ENCODE peak calls at places on chromosome 10, in seven cellular contexts. One of them, this sample, is unnamed. For H3K36me3 and H3K4me1, the result is how much of the 10 kb centered on the place peaks cover.

GRCh38 chr10:48454302-48455054 is 148.0 kb downstream of the MAPK8 start:
- DNase-seq in Karpas-422: no peak
- DNase-seq in transverse colon: no peak
- DNase-seq in fibroblast of lung: no peak
- DNase-seq in ovary: peak
- DNase-seq in tibial nerve: no peak
- DNase-seq in NT2/D1: no peak
- DNase-seq in this sample: no peak

GRCh38 chr10:73413528-73414229 is at the start of gene ANXA7:
- DNase-seq in Karpas-422: peak
- DNase-seq in tibial nerve: peak
- DNase-seq in fibroblast of lung: peak
- DNase-seq in transverse colon: peak
- DNase-seq in ovary: peak
- DNase-seq in NT2/D1: peak
- DNase-seq in this sample: peak

GRCh38 chr10:110311357-110311949 is 6.7 kb upstream of the SMNDC1 start:
- DNase-seq in fibroblast of lung: peak
- DNase-seq in tibial nerve: no peak
- DNase-seq in transverse colon: peak
- DNase-seq in ovary: peak
- DNase-seq in Karpas-422: peak
- DNase-seq in NT2/D1: peak
- DNase-seq in this sample: peak

GRCh38 chr10:46520941-46521340 is 35.5 kb downstream of the GPRIN2 start:
- DNase-seq in NT2/D1: no peak
- DNase-seq in fibroblast of lung: peak
- DNase-seq in transverse colon: peak
- DNase-seq in ovary: no peak
- DNase-seq in tibial nerve: peak
- DNase-seq in Karpas-422: no peak
- DNase-seq in this sample: no peak

GRCh38 chr10:18610517-18610916 is 40.9 kb downstream of the NSUN6 start:
- DNase-seq in fibroblast of lung: peak
- DNase-seq in Karpas-422: no peak
- DNase-seq in ovary: no peak
- DNase-seq in transverse colon: peak
- DNase-seq in NT2/D1: no peak
- DNase-seq in tibial nerve: no peak
- DNase-seq in this sample: no peak

GRCh38 chr10:85548038-85548437 is 818.6 kb downstream of the GRID1 start:
- DNase-seq in fibroblast of lung: peak
- DNase-seq in tibial nerve: no peak
- DNase-seq in transverse colon: peak
- DNase-seq in ovary: no peak
- DNase-seq in Karpas-422: peak
- DNase-seq in NT2/D1: no peak
- DNase-seq in this sample: peak

GRCh38 chr10:130137077-130137448 is 872 bp downstream of the GLRX3 start:
- DNase-seq in NT2/D1: no peak
- DNase-seq in Karpas-422: peak
- DNase-seq in fibroblast of lung: peak
- DNase-seq in tibial nerve: no peak
- DNase-seq in transverse colon: no peak
- DNase-seq in ovary: no peak
- DNase-seq in this sample: no peak

GRCh38 chr10:60606343-60607080 is 171.8 kb upstream of the CDK1 start:
- DNase-seq in Karpas-422: no peak
- DNase-seq in ovary: no peak
- DNase-seq in NT2/D1: no peak
- DNase-seq in transverse colon: no peak
- DNase-seq in fibroblast of lung: peak
- DNase-seq in tibial nerve: no peak
- DNase-seq in this sample: no peak

GRCh38 chr10:101134299-101135127 is 3.4 kb downstream of the TLX1 start:
- DNase-seq in ovary: no peak
- DNase-seq in transverse colon: no peak
- DNase-seq in Karpas-422: no peak
- DNase-seq in NT2/D1: no peak
- DNase-seq in fibroblast of lung: no peak
- DNase-seq in tibial nerve: no peak
- DNase-seq in this sample: no peak

GRCh38 chr10:88428976-88429375 is 154.1 kb downstream of the RNLS start:
- DNase-seq in transverse colon: no peak
- DNase-seq in ovary: no peak
- DNase-seq in Karpas-422: no peak
- DNase-seq in tibial nerve: no peak
- DNase-seq in fibroblast of lung: no peak
- DNase-seq in NT2/D1: no peak
- DNase-seq in this sample: no peak

GRCh38 chr10:96850825-96851224 is 18.7 kb downstream of the LCOR start:
- DNase-seq in fibroblast of lung: peak
- DNase-seq in ovary: no peak
- DNase-seq in NT2/D1: no peak
- DNase-seq in Karpas-422: no peak
- DNase-seq in transverse colon: no peak
- DNase-seq in tibial nerve: no peak
- DNase-seq in this sample: no peak

GRCh38 chr10:62724465-62724864 is 80.1 kb upstream of the ADO start:
- DNase-seq in fibroblast of lung: no peak
- DNase-seq in tibial nerve: no peak
- DNase-seq in ovary: no peak
- DNase-seq in transverse colon: no peak
- DNase-seq in Karpas-422: peak
- DNase-seq in NT2/D1: no peak
- DNase-seq in this sample: no peak

GRCh38 chr10:107103174-107104025 is 61.1 kb downstream of the SORCS1 start:
- DNase-seq in tibial nerve: no peak
- DNase-seq in Karpas-422: no peak
- DNase-seq in transverse colon: peak
- DNase-seq in ovary: no peak
- DNase-seq in NT2/D1: no peak
- DNase-seq in fibroblast of lung: no peak
- DNase-seq in this sample: no peak

GRCh38 chr10:42936580-42936979 is 140.3 kb upstream of the RET start:
- DNase-seq in fibroblast of lung: no peak
- DNase-seq in Karpas-422: no peak
- DNase-seq in ovary: no peak
- DNase-seq in NT2/D1: no peak
- DNase-seq in transverse colon: no peak
- DNase-seq in tibial nerve: no peak
- DNase-seq in this sample: no peak

GRCh38 chr10:87671416-87671815 is 11.7 kb downstream of the PAPSS2 start:
- DNase-seq in NT2/D1: no peak
- DNase-seq in ovary: no peak
- DNase-seq in Karpas-422: no peak
- DNase-seq in transverse colon: no peak
- DNase-seq in tibial nerve: no peak
- DNase-seq in fibroblast of lung: no peak
- DNase-seq in this sample: no peak

GRCh38 chr10:112250555-112250954 is 32.6 kb upstream of the TECTB start:
- DNase-seq in tibial nerve: no peak
- DNase-seq in NT2/D1: no peak
- DNase-seq in transverse colon: no peak
- DNase-seq in ovary: no peak
- DNase-seq in fibroblast of lung: peak
- DNase-seq in Karpas-422: no peak
- DNase-seq in this sample: no peak

GRCh38 chr10:61285749-61286148 is 167.4 kb downstream of the TMEM26 start:
- DNase-seq in fibroblast of lung: peak
- DNase-seq in tibial nerve: no peak
- DNase-seq in transverse colon: no peak
- DNase-seq in ovary: no peak
- DNase-seq in Karpas-422: no peak
- DNase-seq in NT2/D1: no peak
- DNase-seq in this sample: no peak

GRCh38 chr10:74947781-74948401 is 121.5 kb downstream of the KAT6B start:
- DNase-seq in fibroblast of lung: no peak
- DNase-seq in transverse colon: peak
- DNase-seq in tibial nerve: no peak
- DNase-seq in ovary: no peak
- DNase-seq in Karpas-422: no peak
- DNase-seq in NT2/D1: no peak
- DNase-seq in this sample: no peak

GRCh38 chr10:34433241-34434076 is 381.6 kb downstream of the PARD3 start:
- DNase-seq in tibial nerve: no peak
- DNase-seq in ovary: no peak
- DNase-seq in NT2/D1: no peak
- DNase-seq in Karpas-422: no peak
- DNase-seq in fibroblast of lung: peak
- DNase-seq in transverse colon: no peak
- DNase-seq in this sample: no peak

GRCh38 chr10:72013202-72013945 is 49.2 kb downstream of the CHST3 start:
- DNase-seq in NT2/D1: no peak
- DNase-seq in ovary: no peak
- DNase-seq in fibroblast of lung: no peak
- DNase-seq in transverse colon: no peak
- DNase-seq in Karpas-422: no peak
- DNase-seq in tibial nerve: no peak
- DNase-seq in this sample: no peak

GRCh38 chr10:57096044-57096443 is 735.0 kb upstream of the ZWINT start:
- DNase-seq in ovary: no peak
- DNase-seq in Karpas-422: no peak
- DNase-seq in fibroblast of lung: no peak
- DNase-seq in NT2/D1: no peak
- DNase-seq in tibial nerve: no peak
- DNase-seq in transverse colon: no peak
- DNase-seq in this sample: no peak

GRCh38 chr10:31948021-31948420 is 19.4 kb upstream of the ARHGAP12 start:
- DNase-seq in NT2/D1: no peak
- DNase-seq in ovary: no peak
- DNase-seq in Karpas-422: no peak
- DNase-seq in fibroblast of lung: no peak
- DNase-seq in tibial nerve: no peak
- DNase-seq in transverse colon: no peak
- DNase-seq in this sample: no peak
- H3K36me3 ChIP-seq in NT2/D1: under half
- H3K36me3 ChIP-seq in ovary: under half
- H3K36me3 ChIP-seq in Karpas-422: under half
- H3K36me3 ChIP-seq in fibroblast of lung: under half
- H3K36me3 ChIP-seq in tibial nerve: under half
- H3K36me3 ChIP-seq in transverse colon: under half
- H3K36me3 ChIP-seq in this sample: under half

DNA sequence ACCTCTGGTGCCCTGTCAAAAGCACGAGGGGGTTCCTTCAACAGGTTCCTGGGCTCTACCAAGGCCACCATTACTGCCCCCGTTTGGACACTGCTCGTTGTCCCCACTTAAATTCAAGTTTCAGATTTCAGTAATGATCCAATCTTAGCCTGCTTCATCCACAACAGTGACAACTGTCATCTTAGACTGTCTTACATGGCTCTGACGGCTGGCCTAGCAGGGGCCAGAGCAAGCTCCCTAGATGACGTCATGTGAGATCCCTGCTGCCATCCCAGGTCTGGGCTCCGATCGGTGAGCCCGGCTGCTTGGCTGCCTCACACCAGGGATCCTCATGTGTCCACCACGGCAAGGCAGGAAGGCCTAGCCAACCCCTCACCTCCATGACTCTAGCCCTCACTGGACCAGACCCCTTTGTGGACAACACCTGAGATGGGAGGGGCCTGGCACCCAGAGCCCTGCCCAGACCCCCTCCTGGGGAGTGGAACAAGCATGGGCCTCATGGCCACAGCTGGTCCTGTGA is 82.5 kb downstream of the FAM53B start:
- DNase-seq in fibroblast of lung: no peak
- DNase-seq in transverse colon: no peak
- DNase-seq in NT2/D1: no peak
- DNase-seq in ovary: no peak
- DNase-seq in tibial nerve: no peak
- DNase-seq in Karpas-422: no peak
- DNase-seq in this sample: no peak
- H3K4me1 ChIP-seq in fibroblast of lung: under half
- H3K4me1 ChIP-seq in transverse colon: under half
- H3K4me1 ChIP-seq in NT2/D1: under half
- H3K4me1 ChIP-seq in ovary: under half
- H3K4me1 ChIP-seq in tibial nerve: under half
- H3K4me1 ChIP-seq in Karpas-422: under half
- H3K4me1 ChIP-seq in this sample: under half

DNA sequence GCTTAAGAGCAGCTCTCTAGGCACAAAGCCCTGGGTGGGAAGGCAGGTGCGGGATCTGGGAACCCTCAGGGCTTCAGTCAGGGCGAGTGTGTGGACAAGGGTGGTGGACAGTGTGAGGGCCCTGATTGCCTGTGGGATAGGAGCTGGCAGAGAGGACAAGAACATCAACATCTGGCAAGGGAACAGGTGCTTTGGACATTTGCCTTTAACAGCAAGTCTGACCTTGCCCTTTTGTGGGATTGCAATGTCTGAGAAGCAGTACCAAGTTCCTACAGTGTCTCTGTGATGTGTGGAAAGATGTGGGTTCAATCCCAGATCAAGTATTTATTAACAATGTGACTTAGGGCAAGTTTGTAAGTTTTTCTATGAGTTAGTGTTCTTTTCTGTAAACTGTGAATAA is 46.7 kb downstream of the TFAM start:
- DNase-seq in transverse colon: no peak
- DNase-seq in ovary: no peak
- DNase-seq in Karpas-422: no peak
- DNase-seq in fibroblast of lung: peak
- DNase-seq in NT2/D1: no peak
- DNase-seq in tibial nerve: no peak
- DNase-seq in this sample: no peak
- H3K36me3 ChIP-seq in transverse colon: under half
- H3K36me3 ChIP-seq in ovary: under half
- H3K36me3 ChIP-seq in Karpas-422: under half
- H3K36me3 ChIP-seq in fibroblast of lung: under half
- H3K36me3 ChIP-seq in NT2/D1: under half
- H3K36me3 ChIP-seq in tibial nerve: under half
- H3K36me3 ChIP-seq in this sample: under half

DNA sequence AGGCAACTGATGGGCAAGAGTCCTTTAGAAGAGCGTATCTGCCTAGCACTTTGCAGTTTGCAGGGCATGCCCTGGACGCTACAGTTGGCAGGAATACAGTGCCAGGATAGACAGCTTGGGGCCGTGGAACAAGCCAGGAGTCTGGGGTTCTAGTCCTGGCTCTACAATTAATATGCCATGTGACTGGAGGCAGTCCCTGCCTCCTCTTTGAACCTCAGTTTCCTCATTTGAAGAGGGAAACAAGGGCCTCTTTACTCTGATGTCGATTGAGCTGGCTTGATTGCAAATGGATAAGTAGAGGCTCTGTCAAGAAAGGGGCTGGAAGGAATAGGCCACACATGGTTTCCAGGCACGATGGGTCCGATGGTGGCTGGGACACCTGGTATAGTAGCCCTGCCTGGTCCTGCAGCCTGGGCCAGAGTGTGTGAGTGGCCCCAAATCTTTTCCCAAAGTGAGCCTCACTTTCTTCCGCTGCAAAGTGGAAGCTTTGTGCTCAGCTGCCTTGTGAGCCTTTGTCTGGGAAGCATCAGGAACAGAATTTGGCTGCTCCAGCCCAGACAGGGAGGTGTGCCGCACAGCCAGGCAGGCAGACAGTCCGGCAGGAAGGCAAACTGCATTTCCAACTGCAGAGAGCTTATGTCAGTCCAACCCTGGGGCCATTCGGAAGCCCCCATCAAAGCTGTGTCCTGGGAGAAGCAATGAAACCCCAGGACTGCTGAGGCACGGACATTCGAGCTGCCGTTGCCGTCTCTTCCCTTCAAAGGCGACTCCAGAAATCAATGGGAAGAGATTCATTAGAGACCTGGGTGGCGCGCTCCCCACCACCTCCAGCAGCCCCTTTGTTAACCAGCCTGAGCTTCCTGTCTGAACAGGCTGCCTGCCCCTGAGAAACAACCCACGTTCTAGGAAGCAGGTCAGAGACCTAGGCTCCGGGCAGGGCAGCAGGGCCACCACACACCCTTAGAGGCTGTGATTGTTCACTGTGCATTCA is 111.2 kb upstream of the PPIF start:
- DNase-seq in ovary: no peak
- DNase-seq in NT2/D1: no peak
- DNase-seq in Karpas-422: no peak
- DNase-seq in tibial nerve: no peak
- DNase-seq in transverse colon: no peak
- DNase-seq in fibroblast of lung: no peak
- DNase-seq in this sample: no peak
- H3K4me1 ChIP-seq in ovary: under half
- H3K4me1 ChIP-seq in NT2/D1: under half
- H3K4me1 ChIP-seq in Karpas-422: under half
- H3K4me1 ChIP-seq in tibial nerve: under half
- H3K4me1 ChIP-seq in transverse colon: under half
- H3K4me1 ChIP-seq in fibroblast of lung: under half
- H3K4me1 ChIP-seq in this sample: under half

This sample was measured in naive thymus-derived CD4-positive, alpha-beta T cell.